ENCODE peak calls at places on chromosome 11, in ten cellular contexts. I is GM23248; L is OCI-LY7; R is CD4-positive, alpha-beta T cell; D is psoas muscle; M is neuronal stem cell; X is pancreas; F is lung; P is sigmoid colon; V is aorta. E is an unnamed sample. For H3K9me3, the result is how much of the 10 kb centered on the place peaks cover.

GRCh38 chr11:90774727-90775572 is 552.1 kb upstream of the CHORDC1 start:
- DNase-seq in V (peak), X (peak), L (no peak), M (no peak), R (no peak), D (peak), I (no peak), F (no peak), P (no peak), E (no peak)

GRCh38 chr11:97815667-97816066 is 1205.1 kb upstream of the CNTN5 start:
- DNase-seq in D (no peak), R (no peak), V (no peak), L (no peak), F (no peak), X (no peak), P (no peak), M (no peak), I (no peak), E (no peak)

GRCh38 chr11:117610045-117610444 is 187.0 kb downstream of the DSCAML1 start:
- DNase-seq in F (no peak), I (no peak), V (no peak), X (no peak), M (no peak), D (no peak), P (no peak), L (no peak), R (no peak), E (no peak)

GRCh38 chr11:76919887-76920746 is 59.4 kb downstream of the ACER3 start:
- DNase-seq in F (peak), D (peak), L (peak), V (peak), P (peak), I (peak), R (peak), X (peak), M (peak), E (peak)

GRCh38 chr11:8871283-8871775 is 39.7 kb upstream of the AKIP1 start:
- DNase-seq in F (peak), I (peak), L (no peak), V (no peak), R (no peak), M (peak), D (peak), P (peak), X (peak), E (peak)

GRCh38 chr11:108871867-108872266 is 207.0 kb downstream of the DDX10 start:
- DNase-seq in X (no peak), D (no peak), P (no peak), V (no peak), L (no peak), M (no peak), I (no peak), F (no peak), R (no peak), E (no peak)

GRCh38 chr11:29129850-29130249 is 887.0 kb downstream of the KCNA4 start:
- DNase-seq in D (no peak), P (no peak), I (peak), M (no peak), V (no peak), X (no peak), L (no peak), F (no peak), R (no peak), E (no peak)

GRCh38 chr11:47941907-47942558 is 38.3 kb upstream of the PTPRJ start:
- DNase-seq in P (no peak), D (no peak), M (no peak), R (no peak), F (no peak), V (no peak), X (no peak), L (no peak), I (no peak), E (no peak)

GRCh38 chr11:61347916-61348461 is 13.7 kb downstream of the CYB561A3 start:
- DNase-seq in P (no peak), V (no peak), X (no peak), F (no peak), R (peak), M (no peak), L (no peak), I (no peak), D (no peak), E (peak)

GRCh38 chr11:35621620-35622019 is 3.4 kb downstream of the FJX1 start:
- DNase-seq in R (no peak), P (no peak), D (no peak), X (no peak), L (no peak), V (no peak), M (no peak), I (no peak), F (no peak), E (no peak)

GRCh38 chr11:113856966-113857759 is 18.2 kb downstream of the USP28 start:
- DNase-seq in I (no peak), D (no peak), R (no peak), V (no peak), M (no peak), P (no peak), L (no peak), X (no peak), F (no peak), E (no peak)

GRCh38 chr11:11667056-11667455 is 45.3 kb upstream of the GALNT18 start:
- DNase-seq in R (no peak), M (no peak), L (no peak), D (no peak), F (no peak), P (no peak), V (no peak), X (no peak), I (peak), E (no peak)

GRCh38 chr11:128775513-128775912 is 81.6 kb downstream of the FLI1 start:
- DNase-seq in F (no peak), P (no peak), I (no peak), L (no peak), V (no peak), D (no peak), M (no peak), X (no peak), R (no peak), E (no peak)

GRCh38 chr11:118620529-118621070 is 13.2 kb downstream of the PHLDB1 start:
- DNase-seq in D (peak), I (no peak), V (peak), M (no peak), P (no peak), F (no peak), X (peak), L (no peak), R (no peak), E (no peak)

GRCh38 chr11:33452806-33453205 is 195.6 kb downstream of the HIPK3 start:
- DNase-seq in I (peak), L (no peak), R (no peak), D (no peak), F (no peak), P (no peak), M (no peak), V (no peak), X (no peak), E (no peak)

GRCh38 chr11:112885744-112886706 is 75.2 kb upstream of the NCAM1 start:
- DNase-seq in R (no peak), P (no peak), X (no peak), M (no peak), F (no peak), V (no peak), D (no peak), L (no peak), I (no peak), E (no peak)

GRCh38 chr11:96708469-96708868 is 318.7 kb downstream of the JRKL start:
- DNase-seq in F (no peak), X (no peak), D (no peak), V (no peak), I (no peak), P (no peak), L (no peak), M (no peak), R (no peak), E (no peak)

GRCh38 chr11:94787798-94788197 is 19.6 kb downstream of the AMOTL1 start:
- DNase-seq in M (no peak), X (peak), F (no peak), P (no peak), I (no peak), V (no peak), R (no peak), L (no peak), D (no peak), E (no peak)

GRCh38 chr11:47950396-47950795 is 30.0 kb upstream of the PTPRJ start:
- DNase-seq in P (no peak), X (no peak), I (no peak), M (no peak), L (peak), F (no peak), V (no peak), D (no peak), R (peak), E (no peak)

GRCh38 chr11:11347583-11347982 is 5.5 kb downstream of the CSNK2A3 start:
- DNase-seq in X (no peak), V (no peak), L (no peak), D (no peak), M (no peak), I (no peak), F (no peak), P (peak), R (no peak), E (no peak)

GRCh38 chr11:87097582-87097981 is 59.8 kb downstream of the TMEM135 start:
- DNase-seq in X (no peak), D (no peak), V (no peak), P (no peak), L (peak), I (peak), M (peak), R (no peak), F (no peak), E (no peak)

GRCh38 chr11:24773326-24773725 is 276.5 kb downstream of the LUZP2 start:
- DNase-seq in D (no peak), X (no peak), P (no peak), I (no peak), F (no peak), V (no peak), R (no peak), M (no peak), L (no peak), E (no peak)

GRCh38 chr11:123671534-123671933 is 17.1 kb upstream of the SCN3B start:
- DNase-seq in I (no peak), L (no peak), P (no peak), F (no peak), R (no peak), D (no peak), M (no peak), V (no peak), X (no peak), E (no peak)

GRCh38 chr11:78145511-78146030 is 6.1 kb upstream of the ALG8 start:
- DNase-seq in M (no peak), I (no peak), V (no peak), R (no peak), F (no peak), X (no peak), L (no peak), P (no peak), D (no peak), E (no peak)

GRCh38 chr11:96306933-96307747 is 35.9 kb downstream of the MAML2 start:
- DNase-seq in X (peak), L (no peak), F (peak), V (peak), P (peak), M (peak), D (peak), R (no peak), I (peak), E (peak)

GRCh38 chr11:76524461-76524860 is 79.6 kb downstream of the EMSY start:
- DNase-seq in F (no peak), M (no peak), I (no peak), L (no peak), R (no peak), V (no peak), D (no peak), P (no peak), X (no peak), E (no peak)

GRCh38 chr11:85725510-85726258 is 39.7 kb upstream of the CCDC89 start:
- DNase-seq in R (no peak), D (no peak), V (no peak), I (peak), L (no peak), M (no peak), F (no peak), X (no peak), P (no peak), E (no peak)

GRCh38 chr11:87173185-87174039 is 135.7 kb downstream of the TMEM135 start:
- DNase-seq in X (no peak), M (no peak), V (no peak), L (no peak), I (peak), D (no peak), P (no peak), F (no peak), R (no peak), E (no peak)

GRCh38 chr11:77141034-77141433 is 13.0 kb downstream of the MYO7A start:
- DNase-seq in R (no peak), P (no peak), M (no peak), D (no peak), V (no peak), F (no peak), L (no peak), X (peak), I (peak), E (no peak)

GRCh38 chr11:132028380-132029240 is 658.2 kb downstream of the NTM start:
- DNase-seq in X (peak), P (no peak), F (no peak), M (peak), L (peak), I (peak), V (no peak), R (no peak), D (no peak), E (no peak)

GRCh38 chr11:2213384-2213842 is 41.8 kb upstream of the TH start:
- DNase-seq in L (no peak), M (no peak), X (no peak), R (peak), F (no peak), V (peak), P (peak), D (peak), I (no peak), E (no peak)

GRCh38 chr11:77183421-77183984 is 55.5 kb downstream of the MYO7A start:
- DNase-seq in M (no peak), P (no peak), F (no peak), L (no peak), V (no peak), D (no peak), I (no peak), R (no peak), X (no peak), E (no peak)

GRCh38 chr11:1561955-1562354 is 10.1 kb downstream of the DUSP8 start:
- DNase-seq in F (no peak), I (no peak), D (peak), M (no peak), V (no peak), L (no peak), X (peak), R (no peak), P (no peak), E (no peak)

GRCh38 chr11:57546869-57547518 is 9.6 kb downstream of the SMTNL1 start:
- DNase-seq in M (no peak), R (no peak), I (peak), D (no peak), P (no peak), L (no peak), F (no peak), V (peak), X (no peak), E (no peak)

GRCh38 chr11:76453248-76453647 is 8.4 kb downstream of the EMSY start:
- DNase-seq in L (no peak), I (no peak), F (no peak), V (no peak), P (no peak), D (no peak), M (no peak), R (no peak), X (no peak), E (no peak)

GRCh38 chr11:11020747-11021149 is 162.9 kb upstream of the ZBED5 start:
- DNase-seq in M (no peak), V (no peak), R (no peak), L (no peak), I (peak), X (no peak), F (no peak), P (no peak), D (no peak), E (no peak)

GRCh38 chr11:84215671-84216070 is 929.5 kb upstream of the CCDC90B start:
- DNase-seq in I (peak), V (no peak), L (no peak), X (no peak), D (no peak), M (no peak), R (no peak), P (no peak), F (no peak), E (no peak)

GRCh38 chr11:68216171-68216938 is 3.3 kb upstream of the KMT5B start:
- DNase-seq in L (no peak), P (no peak), F (no peak), I (no peak), M (no peak), X (peak), D (peak), V (no peak), R (no peak), E (no peak)

GRCh38 chr11:103910721-103911120 is 125.7 kb upstream of the DDI1 start:
- DNase-seq in D (no peak), I (no peak), F (no peak), L (no peak), X (no peak), P (no peak), R (no peak), M (no peak), V (no peak), E (no peak)
- H3K9me3 ChIP-seq in D (under half), I (under half), F (under half), L (under half), X (under half), P (under half), R (under half), M (under half), V (under half), E (under half)

GRCh38 chr11:75191330-75191717 is 40.4 kb downstream of the SLCO2B1 start:
- DNase-seq in P (no peak), D (no peak), R (no peak), F (no peak), L (no peak), V (no peak), M (peak), X (no peak), I (no peak), E (peak)

GRCh38 chr11:75193711-75194110 is 42.8 kb downstream of the SLCO2B1 start:
- DNase-seq in I (no peak), X (no peak), R (no peak), L (no peak), P (peak), F (no peak), M (no peak), V (no peak), D (no peak), E (no peak)

GRCh38 chr11:75194147-75194546 is 43.2 kb downstream of the SLCO2B1 start:
- DNase-seq in L (no peak), F (no peak), V (no peak), M (no peak), R (no peak), P (peak), I (no peak), X (no peak), D (peak), E (no peak)

GRCh38 chr11:75195164-75195962 is 44.5 kb downstream of the SLCO2B1 start:
- DNase-seq in F (peak), P (peak), X (no peak), M (no peak), R (no peak), D (no peak), V (peak), L (no peak), I (no peak), E (peak)

DNA sequence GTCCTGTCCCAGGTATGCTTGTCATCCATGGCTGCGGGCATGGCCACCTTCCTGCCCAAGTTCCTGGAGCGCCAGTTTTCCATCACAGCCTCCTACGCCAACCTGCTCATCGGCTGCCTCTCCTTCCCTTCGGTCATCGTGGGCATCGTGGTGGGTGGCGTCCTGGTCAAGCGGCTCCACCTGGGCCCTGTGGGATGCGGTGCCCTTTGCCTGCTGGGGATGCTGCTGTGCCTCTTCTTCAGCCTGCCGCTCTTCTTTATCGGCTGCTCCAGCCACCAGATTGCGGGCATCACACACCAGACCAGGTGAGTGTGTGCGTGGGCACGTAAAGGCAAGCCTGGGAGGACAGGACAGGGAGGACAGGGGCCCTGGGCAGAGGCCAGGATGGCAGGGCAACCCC is 42.4 kb downstream of the SLCO2B1 start:
- DNase-seq in L (no peak), V (no peak), X (no peak), F (no peak), D (no peak), P (peak), M (no peak), I (no peak), R (no peak), E (no peak)
- H3K9me3 ChIP-seq in L (under half), V (under half), X (under half), F (under half), D (under half), P (under half), M (under half), I (under half), R (under half), E (under half)

DNA sequence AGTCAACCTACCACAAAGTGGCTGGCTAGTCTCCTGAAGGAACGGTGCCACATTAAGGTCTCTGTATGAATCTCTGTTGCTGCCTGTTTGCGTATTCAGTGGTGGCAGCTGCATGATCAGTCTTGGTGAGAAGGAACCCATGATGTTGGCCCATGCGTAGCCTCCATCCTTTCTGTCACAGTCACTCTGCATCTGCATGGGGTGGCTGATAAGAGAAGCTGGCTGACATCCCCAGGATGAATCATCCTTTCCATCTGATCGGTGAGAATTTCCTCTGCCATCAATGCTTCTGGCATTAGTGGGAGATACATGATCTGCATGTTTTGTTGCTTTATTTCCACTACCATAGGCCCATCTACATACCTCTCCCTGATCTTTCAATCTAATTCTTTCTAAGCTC is 199.0 kb upstream of the NECTIN1 start:
- DNase-seq in L (no peak), V (no peak), R (no peak), D (no peak), F (no peak), M (no peak), I (no peak), X (no peak), P (no peak), E (no peak)
- H3K9me3 ChIP-seq in L (under half), V (under half), R (under half), D (under half), F (under half), M (under half), I (under half), X (under half), P (under half), E (under half)

GRCh38 chr11:39341461-39341860 is 2118.0 kb downstream of the LRRC4C start:
- DNase-seq in L (no peak), X (no peak), F (no peak), M (no peak), R (no peak), P (no peak), I (no peak), V (no peak), D (no peak), E (no peak)
- H3K9me3 ChIP-seq in L (under half), X (under half), F (under half), M (under half), R (under half), P (under half), I (under half), V (under half), D (under half), E (under half)

GRCh38 chr11:70948855-70949551 is 303.4 kb downstream of the SHANK2 start:
- DNase-seq in I (no peak), X (peak), R (no peak), D (peak), F (no peak), M (no peak), V (peak), P (no peak), L (no peak), E (no peak)
- H3K9me3 ChIP-seq in I (under half), X (under half), R (under half), D (under half), F (under half), M (under half), V (under half), P (under half), L (under half), E (under half)